ENCODE peak calls at places on chromosome 9, in ten cellular contexts. K is neural progenitor cell; Z is GM23248; Y is cardiac muscle cell; A is hepatocyte; F is psoas muscle; C is pancreas; P is adrenal gland; U is A549; O is CD8-positive, alpha-beta T cell. X is an unnamed sample.

GRCh38 chr9:138077126-138077525 is 199.5 kb downstream of the CACNA1B start:
- DNase-seq in K (no peak), A (no peak), P (no peak), O (no peak), U (no peak), Y (no peak), F (no peak), C (no peak), Z (no peak), X (peak; percentile 22)

GRCh38 chr9:95104966-95105365 is 212.5 kb downstream of the FANCC start:
- DNase-seq in Y (no peak), O (no peak), F (peak; percentile 71), A (no peak), P (no peak), C (peak; percentile 55), Z (no peak), U (no peak), K (no peak), X (no peak)

GRCh38 chr9:130483281-130483949 is 38.7 kb downstream of the ASS1 start:
- DNase-seq in C (no peak), F (no peak), K (no peak), A (no peak), U (no peak), P (no peak), Y (no peak), O (no peak), Z (no peak), X (peak; percentile 74)

GRCh38 chr9:5838884-5839571 is 6.1 kb upstream of the ERMP1 start:
- DNase-seq in A (peak; percentile 84), Z (peak; percentile 79), K (no peak), F (no peak), O (no peak), C (no peak), Y (peak; percentile 11), P (peak; percentile 74), U (peak; percentile 95), X (peak; percentile 73)

GRCh38 chr9:104374711-104375110 is 129.4 kb upstream of the OR13F1 start:
- DNase-seq in U (no peak), K (no peak), P (no peak), A (no peak), Y (no peak), Z (no peak), F (no peak), O (no peak), C (no peak), X (no peak)

GRCh38 chr9:27212621-27213020 is 84.3 kb downstream of the EQTN start:
- DNase-seq in P (no peak), C (no peak), A (no peak), Y (no peak), U (no peak), Z (no peak), F (no peak), K (no peak), O (no peak), X (no peak)

GRCh38 chr9:100286257-100286656 is 66.5 kb downstream of the TEX10 start:
- DNase-seq in O (no peak), Z (no peak), U (no peak), Y (no peak), F (no peak), K (no peak), C (no peak), A (no peak), P (no peak), X (no peak)

GRCh38 chr9:561430-561829 is 280.1 kb upstream of the DMRT1 start:
- DNase-seq in U (peak; percentile 61), P (no peak), C (no peak), Z (peak; percentile 19), F (no peak), O (no peak), K (no peak), Y (no peak), A (no peak), X (no peak)

GRCh38 chr9:133737071-133737773 is 930 bp downstream of the SARDH start:
- DNase-seq in F (peak; percentile 55), K (peak; percentile 1), A (no peak), Y (no peak), U (no peak), O (no peak), P (no peak), C (peak; percentile 87), Z (no peak), X (no peak)

GRCh38 chr9:27154923-27155322 is 45.9 kb downstream of the TEK start:
- DNase-seq in P (no peak), C (no peak), Y (peak; percentile 60), Z (peak; percentile 88), K (no peak), F (no peak), A (peak; percentile 6), O (no peak), U (no peak), X (no peak)

GRCh38 chr9:3475300-3476020 is 50.3 kb downstream of the RFX3 start:
- DNase-seq in K (no peak), F (peak; percentile 38), Z (no peak), U (no peak), C (no peak), A (no peak), Y (no peak), O (no peak), P (no peak), X (no peak)

DNA sequence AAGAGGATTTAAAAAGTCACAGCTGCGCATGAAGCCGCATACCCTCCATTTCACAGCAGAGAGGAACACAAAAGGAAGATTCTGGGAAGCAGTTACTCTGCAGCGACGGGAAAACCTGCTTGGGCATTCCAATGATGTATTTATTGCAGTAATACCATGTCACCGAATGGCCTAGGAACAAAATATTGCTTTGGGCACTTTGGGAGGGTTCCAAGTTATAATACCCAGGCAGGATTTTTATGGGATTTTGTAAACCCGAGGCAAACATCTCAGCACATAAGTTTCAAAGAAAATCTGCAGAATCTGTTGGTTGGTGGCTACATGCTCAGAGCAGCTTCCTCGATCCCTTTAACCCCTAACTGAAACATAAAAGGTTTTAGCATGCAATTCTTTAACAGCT is 195.2 kb downstream of the MAPKAP1 start:
- DNase-seq in O (no peak), F (no peak), Y (no peak), C (no peak), P (peak; percentile 13), Z (no peak), A (no peak), U (no peak), K (peak; percentile 30), X (no peak)
- H3K27ac ChIP-seq in O (no peak overlapping the region), F (no peak overlapping the region), Y (no peak overlapping the region), C (no peak overlapping the region), P (peak overlapping the region; percentile 39), Z (no peak overlapping the region), A (peak overlapping the region; percentile 57), U (no peak overlapping the region), K (peak overlapping the region; percentile 48), X (no peak overlapping the region)

GRCh38 chr9:131657456-131657855 is 82.4 kb downstream of the RAPGEF1 start:
- DNase-seq in K (no peak), Z (no peak), A (no peak), C (no peak), F (no peak), P (no peak), O (no peak), U (no peak), Y (no peak), X (no peak)

GRCh38 chr9:131656356-131657030 is 83.4 kb downstream of the RAPGEF1 start:
- DNase-seq in P (peak; percentile 82), A (no peak), O (peak; percentile 87), F (peak; percentile 79), U (no peak), K (no peak), Y (no peak), Z (no peak), C (no peak), X (no peak)

GRCh38 chr9:131657031-131657377 is 82.9 kb downstream of the RAPGEF1 start:
- DNase-seq in C (no peak), A (no peak), Z (no peak), U (no peak), F (no peak), K (no peak), Y (no peak), P (no peak), O (peak; percentile 71), X (no peak)

GRCh38 chr9:131657890-131658752 is 81.8 kb downstream of the RAPGEF1 start:
- DNase-seq in F (no peak), Y (no peak), Z (peak; percentile 93), C (no peak), U (peak; percentile 67), O (no peak), A (peak; percentile 57), P (peak; percentile 75), K (no peak), X (no peak)

GRCh38 chr9:131654857-131655577 is 84.9 kb downstream of the RAPGEF1 start:
- DNase-seq in F (no peak), A (peak; percentile 75), O (no peak), C (no peak), Z (no peak), U (no peak), K (no peak), P (no peak), Y (no peak), X (no peak)
- H3K4me1 ChIP-seq in F (peaks cover 97% of the 10 kb centered on the region), A (peaks cover 48% of the 10 kb centered on the region), O (peaks cover 33% of the 10 kb centered on the region), C (peaks cover 73% of the 10 kb centered on the region), Z (peaks cover 39% of the 10 kb centered on the region), U (peaks cover 53% of the 10 kb centered on the region), K (no peaks in the 10 kb centered on the region), P (peaks cover 30% of the 10 kb centered on the region), Y (peaks cover 28% of the 10 kb centered on the region), X (peaks cover 3% of the 10 kb centered on the region)

GRCh38 chr9:77161966-77162365 is 15.4 kb upstream of the VPS13A start:
- DNase-seq in Z (peak; percentile 45), K (no peak), O (no peak), C (no peak), P (no peak), Y (no peak), U (no peak), A (no peak), F (no peak), X (no peak)
- H3K27ac ChIP-seq in Z (no peak overlapping the region), K (no peak overlapping the region), O (no peak overlapping the region), C (no peak overlapping the region), P (no peak overlapping the region), Y (no peak overlapping the region), U (no peak overlapping the region), A (no peak overlapping the region), F (no peak overlapping the region), X (no peak overlapping the region)

GRCh38 chr9:112384219-112384618 is 4.3 kb downstream of the HSDL2 start:
- DNase-seq in U (no peak), Y (no peak), P (no peak), A (no peak), K (no peak), F (no peak), Z (no peak), C (no peak), O (no peak), X (no peak)
- H3K4me1 ChIP-seq in U (peaks cover 15% of the 10 kb centered on the region), Y (peaks cover 8% of the 10 kb centered on the region), P (peaks cover 30% of the 10 kb centered on the region), A (peaks cover 17% of the 10 kb centered on the region), K (no peaks in the 10 kb centered on the region), F (peaks cover 18% of the 10 kb centered on the region), Z (peaks cover 5% of the 10 kb centered on the region), C (peaks cover 24% of the 10 kb centered on the region), O (peaks cover 7% of the 10 kb centered on the region), X (no peaks in the 10 kb centered on the region)

DNA sequence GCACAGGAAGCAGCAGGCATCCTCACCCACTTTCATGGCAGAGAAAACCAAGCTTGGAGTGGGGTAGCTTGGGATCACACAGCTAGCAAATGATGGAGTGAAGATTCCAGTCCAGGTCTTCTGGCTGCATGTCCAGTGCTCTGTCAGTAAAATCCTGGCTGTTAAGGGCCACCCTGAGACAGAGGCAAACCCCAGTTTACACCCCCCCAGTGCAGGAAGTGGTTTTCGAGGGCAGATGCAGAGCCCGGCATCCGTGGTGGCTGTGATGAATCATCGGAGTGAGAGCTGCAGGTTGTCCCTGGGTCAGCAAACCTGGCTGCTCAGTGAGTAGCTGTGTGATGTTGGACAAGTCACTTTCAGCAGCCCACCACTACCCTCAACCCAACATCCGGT is 115.3 kb downstream of the RGS3 start:
- DNase-seq in U (peak; percentile 65), A (peak; percentile 66), P (peak; percentile 62), O (peak; percentile 87), F (peak; percentile 70), K (no peak), Y (no peak), Z (peak; percentile 96), C (peak; percentile 47), X (no peak)
- H3K27ac ChIP-seq in U (peak overlapping the region; percentile 36), A (peak overlapping the region; percentile 46), P (peak overlapping the region; percentile 84), O (peak overlapping the region; percentile 37), F (peak overlapping the region; percentile 69), K (no peak overlapping the region), Y (peak overlapping the region; percentile 57), Z (peak overlapping the region; percentile 81), C (peak overlapping the region; percentile 87), X (no peak overlapping the region)

X was measured in endodermal cell.